ENCODE peak calls at places on chromosomes 1 and 21, in ten cellular contexts. One of them, this sample, is unnamed.
A peak's percentile ranks its signal among the peaks of the same experiment; 100 is the strongest.

GRCh38 chr1:65278344-65279091 is 30.8 kb upstream of the DNAJC6 start:
- DNase-seq in body of pancreas: no peak
- DNase-seq in uterus: no peak
- DNase-seq in heart left ventricle: no peak
- DNase-seq in right lobe of liver: no peak
- DNase-seq in thyroid gland: no peak
- DNase-seq in IMR-90: no peak
- DNase-seq in breast epithelium: no peak
- DNase-seq in stomach: no peak
- DNase-seq in ovary: no peak
- DNase-seq in this sample: no peak

GRCh38 chr1:206814716-206815341 is 42.5 kb upstream of the IL10 start:
- DNase-seq in body of pancreas: no peak
- DNase-seq in uterus: no peak
- DNase-seq in heart left ventricle: no peak
- DNase-seq in right lobe of liver: no peak
- DNase-seq in thyroid gland: peak; percentile 83
- DNase-seq in IMR-90: peak; percentile 79
- DNase-seq in breast epithelium: no peak
- DNase-seq in stomach: no peak
- DNase-seq in ovary: no peak
- DNase-seq in this sample: no peak

GRCh38 chr1:35855016-35855700 is 27.9 kb upstream of the AGO1 start:
- DNase-seq in body of pancreas: no peak
- DNase-seq in uterus: no peak
- DNase-seq in heart left ventricle: no peak
- DNase-seq in right lobe of liver: no peak
- DNase-seq in thyroid gland: no peak
- DNase-seq in IMR-90: no peak
- DNase-seq in breast epithelium: no peak
- DNase-seq in stomach: no peak
- DNase-seq in ovary: no peak
- DNase-seq in this sample: no peak

GRCh38 chr1:113747376-113747775 is 11.9 kb downstream of the PHTF1 start:
- DNase-seq in body of pancreas: no peak
- DNase-seq in uterus: no peak
- DNase-seq in heart left ventricle: no peak
- DNase-seq in right lobe of liver: no peak
- DNase-seq in thyroid gland: no peak
- DNase-seq in IMR-90: peak; percentile 36
- DNase-seq in breast epithelium: no peak
- DNase-seq in stomach: no peak
- DNase-seq in ovary: no peak
- DNase-seq in this sample: no peak

GRCh38 chr21:27157097-27157496 is 190.2 kb upstream of the ADAMTS5 start:
- DNase-seq in body of pancreas: no peak
- DNase-seq in uterus: no peak
- DNase-seq in heart left ventricle: no peak
- DNase-seq in right lobe of liver: no peak
- DNase-seq in thyroid gland: no peak
- DNase-seq in IMR-90: no peak
- DNase-seq in breast epithelium: no peak
- DNase-seq in stomach: no peak
- DNase-seq in ovary: no peak
- DNase-seq in this sample: no peak

GRCh38 chr1:1308756-1309524 is 543 bp downstream of the PUSL1 start:
- DNase-seq in body of pancreas: peak; percentile 60
- DNase-seq in uterus: no peak
- DNase-seq in heart left ventricle: no peak
- DNase-seq in right lobe of liver: no peak
- DNase-seq in thyroid gland: peak; percentile 57
- DNase-seq in IMR-90: no peak
- DNase-seq in breast epithelium: no peak
- DNase-seq in stomach: no peak
- DNase-seq in ovary: no peak
- DNase-seq in this sample: no peak

GRCh38 chr1:96416690-96417444 is 304.7 kb upstream of the PTBP2 start:
- DNase-seq in body of pancreas: no peak
- DNase-seq in uterus: no peak
- DNase-seq in heart left ventricle: no peak
- DNase-seq in right lobe of liver: no peak
- DNase-seq in thyroid gland: no peak
- DNase-seq in IMR-90: peak; percentile 28
- DNase-seq in breast epithelium: no peak
- DNase-seq in stomach: no peak
- DNase-seq in ovary: no peak
- DNase-seq in this sample: no peak

GRCh38 chr1:155911156-155912055 is at the start of gene RIT1:
- DNase-seq in body of pancreas: peak; percentile 90
- DNase-seq in uterus: peak; percentile 84
- DNase-seq in heart left ventricle: peak; percentile 92
- DNase-seq in right lobe of liver: peak; percentile 91
- DNase-seq in thyroid gland: peak; percentile 84
- DNase-seq in IMR-90: peak; percentile 72
- DNase-seq in breast epithelium: peak; percentile 76
- DNase-seq in stomach: peak; percentile 92
- DNase-seq in ovary: peak; percentile 89
- DNase-seq in this sample: peak; percentile 96

GRCh38 chr1:26417111-26417510 is 6.5 kb downstream of the LIN28A start:
- DNase-seq in body of pancreas: peak; percentile 85
- DNase-seq in uterus: peak; percentile 45
- DNase-seq in heart left ventricle: peak; percentile 69
- DNase-seq in right lobe of liver: peak; percentile 81
- DNase-seq in thyroid gland: peak; percentile 77
- DNase-seq in IMR-90: peak; percentile 64
- DNase-seq in breast epithelium: peak; percentile 68
- DNase-seq in stomach: peak; percentile 84
- DNase-seq in ovary: peak; percentile 58
- DNase-seq in this sample: peak; percentile 94

GRCh38 chr1:209756608-209757445 is 974 bp downstream of the TRAF3IP3 start:
- DNase-seq in body of pancreas: no peak
- DNase-seq in uterus: no peak
- DNase-seq in heart left ventricle: peak; percentile 60
- DNase-seq in right lobe of liver: peak; percentile 60
- DNase-seq in thyroid gland: no peak
- DNase-seq in IMR-90: no peak
- DNase-seq in breast epithelium: no peak
- DNase-seq in stomach: peak; percentile 41
- DNase-seq in ovary: no peak
- DNase-seq in this sample: peak; percentile 88

GRCh38 chr1:116329524-116330341 is 43.3 kb upstream of the ATP1A1 start:
- DNase-seq in body of pancreas: no peak
- DNase-seq in uterus: no peak
- DNase-seq in heart left ventricle: no peak
- DNase-seq in right lobe of liver: no peak
- DNase-seq in thyroid gland: peak; percentile 42
- DNase-seq in IMR-90: no peak
- DNase-seq in breast epithelium: peak; percentile 58
- DNase-seq in stomach: no peak
- DNase-seq in ovary: no peak
- DNase-seq in this sample: no peak

GRCh38 chr1:116331523-116331922 is 41.5 kb upstream of the ATP1A1 start:
- DNase-seq in body of pancreas: no peak
- DNase-seq in uterus: no peak
- DNase-seq in heart left ventricle: no peak
- DNase-seq in right lobe of liver: no peak
- DNase-seq in thyroid gland: no peak
- DNase-seq in IMR-90: no peak
- DNase-seq in breast epithelium: no peak
- DNase-seq in stomach: no peak
- DNase-seq in ovary: no peak
- DNase-seq in this sample: no peak

GRCh38 chr1:116330342-116330652 is 42.7 kb upstream of the ATP1A1 start:
- DNase-seq in body of pancreas: peak; percentile 73
- DNase-seq in uterus: no peak
- DNase-seq in heart left ventricle: no peak
- DNase-seq in right lobe of liver: no peak
- DNase-seq in thyroid gland: peak; percentile 91
- DNase-seq in IMR-90: no peak
- DNase-seq in breast epithelium: no peak
- DNase-seq in stomach: peak; percentile 63
- DNase-seq in ovary: no peak
- DNase-seq in this sample: no peak

GRCh38 chr1:116332461-116332860 is 40.6 kb upstream of the ATP1A1 start:
- DNase-seq in body of pancreas: no peak
- DNase-seq in uterus: no peak
- DNase-seq in heart left ventricle: no peak
- DNase-seq in right lobe of liver: no peak
- DNase-seq in thyroid gland: no peak
- DNase-seq in IMR-90: no peak
- DNase-seq in breast epithelium: no peak
- DNase-seq in stomach: no peak
- DNase-seq in ovary: no peak
- DNase-seq in this sample: no peak

DNA sequence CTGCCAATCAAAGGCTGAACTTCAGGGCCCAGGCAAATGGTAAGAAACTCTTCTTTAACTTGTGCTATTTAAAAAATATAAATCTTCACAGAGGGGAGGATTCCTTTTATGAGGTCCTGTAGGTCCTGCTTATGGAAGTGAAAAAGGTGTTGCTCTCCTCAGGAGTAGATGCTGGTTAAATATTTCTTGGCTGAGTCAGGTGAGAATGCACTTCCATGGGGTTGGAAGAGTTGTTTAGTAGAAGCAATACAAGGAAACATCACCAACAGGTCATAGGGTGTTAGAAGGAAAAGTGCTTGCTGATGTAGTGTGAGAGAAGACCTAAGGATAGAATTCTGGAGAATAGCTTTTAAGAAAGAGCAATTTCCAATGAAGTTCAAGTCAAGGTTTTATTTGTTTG is 42.2 kb upstream of the ATP1A1 start:
- DNase-seq in body of pancreas: no peak
- DNase-seq in uterus: no peak
- DNase-seq in heart left ventricle: no peak
- DNase-seq in right lobe of liver: no peak
- DNase-seq in thyroid gland: no peak
- DNase-seq in IMR-90: no peak
- DNase-seq in breast epithelium: no peak
- DNase-seq in stomach: no peak
- DNase-seq in ovary: no peak
- DNase-seq in this sample: no peak
- H3K4me1 ChIP-seq in body of pancreas: peaks cover 79% of the 10 kb centered on the region
- H3K4me1 ChIP-seq in uterus: no peaks in the 10 kb centered on the region
- H3K4me1 ChIP-seq in heart left ventricle: peaks cover 4% of the 10 kb centered on the region
- H3K4me1 ChIP-seq in right lobe of liver: peaks cover 40% of the 10 kb centered on the region
- H3K4me1 ChIP-seq in thyroid gland: peaks cover 72% of the 10 kb centered on the region
- H3K4me1 ChIP-seq in IMR-90: no peaks in the 10 kb centered on the region
- H3K4me1 ChIP-seq in breast epithelium: no peaks in the 10 kb centered on the region
- H3K4me1 ChIP-seq in stomach: peaks cover 6% of the 10 kb centered on the region
- H3K4me1 ChIP-seq in ovary: no peaks in the 10 kb centered on the region
- H3K4me1 ChIP-seq in this sample: no peaks in the 10 kb centered on the region

DNA sequence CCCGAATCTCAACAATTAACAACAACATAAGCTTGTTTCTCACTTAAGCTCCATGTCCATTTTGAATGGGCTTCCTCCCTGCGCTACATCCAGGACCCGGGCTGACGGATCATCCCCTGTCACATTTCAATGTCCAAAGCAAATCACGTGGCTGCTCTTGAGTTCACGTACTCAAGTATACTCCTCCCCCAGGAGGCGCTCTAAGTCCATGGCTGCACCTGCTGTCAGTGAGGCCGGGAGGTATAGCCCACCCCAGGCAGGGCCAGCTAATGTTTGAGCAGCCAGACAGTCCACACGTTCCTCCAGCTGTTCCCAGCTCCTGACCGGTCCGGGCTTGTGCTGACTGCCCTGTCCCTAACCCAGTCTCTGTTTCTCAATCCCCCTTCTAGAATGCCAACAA is 220.8 kb downstream of the SLC35F3 start:
- DNase-seq in body of pancreas: peak; percentile 37
- DNase-seq in uterus: no peak
- DNase-seq in heart left ventricle: no peak
- DNase-seq in right lobe of liver: no peak
- DNase-seq in thyroid gland: peak; percentile 15
- DNase-seq in IMR-90: peak; percentile 44
- DNase-seq in breast epithelium: no peak
- DNase-seq in stomach: no peak
- DNase-seq in ovary: no peak
- DNase-seq in this sample: no peak
- TF ChIP-seq CTCF in body of pancreas: no peak
- TF ChIP-seq CTCF in uterus: no peak
- TF ChIP-seq CTCF in heart left ventricle: peak; percentile 16
- TF ChIP-seq CTCF in right lobe of liver: no peak
- TF ChIP-seq CTCF in thyroid gland: no peak
- TF ChIP-seq CTCF in IMR-90: peak; percentile 48
- TF ChIP-seq CTCF in breast epithelium: no peak
- TF ChIP-seq CTCF in stomach: no peak
- TF ChIP-seq CTCF in ovary: no peak
- TF ChIP-seq CTCF in this sample: no peak

GRCh38 chr1:45510036-45510971 is 10.2 kb downstream of the MMACHC start:
- DNase-seq in body of pancreas: no peak
- DNase-seq in uterus: no peak
- DNase-seq in heart left ventricle: no peak
- DNase-seq in right lobe of liver: no peak
- DNase-seq in thyroid gland: no peak
- DNase-seq in IMR-90: no peak
- DNase-seq in breast epithelium: no peak
- DNase-seq in stomach: no peak
- DNase-seq in ovary: no peak
- DNase-seq in this sample: no peak

GRCh38 chr1:45503462-45504360 is 3.6 kb downstream of the MMACHC start:
- DNase-seq in body of pancreas: no peak
- DNase-seq in uterus: no peak
- DNase-seq in heart left ventricle: no peak
- DNase-seq in right lobe of liver: peak; percentile 65
- DNase-seq in thyroid gland: no peak
- DNase-seq in IMR-90: no peak
- DNase-seq in breast epithelium: no peak
- DNase-seq in stomach: no peak
- DNase-seq in ovary: no peak
- DNase-seq in this sample: no peak

GRCh38 chr1:45507893-45508292 is 7.8 kb downstream of the MMACHC start:
- DNase-seq in body of pancreas: no peak
- DNase-seq in uterus: no peak
- DNase-seq in heart left ventricle: no peak
- DNase-seq in right lobe of liver: no peak
- DNase-seq in thyroid gland: no peak
- DNase-seq in IMR-90: no peak
- DNase-seq in breast epithelium: no peak
- DNase-seq in stomach: no peak
- DNase-seq in ovary: no peak
- DNase-seq in this sample: no peak

GRCh38 chr1:45508295-45509151 is 8.4 kb downstream of the MMACHC start:
- DNase-seq in body of pancreas: no peak
- DNase-seq in uterus: no peak
- DNase-seq in heart left ventricle: peak; percentile 43
- DNase-seq in right lobe of liver: no peak
- DNase-seq in thyroid gland: peak; percentile 16
- DNase-seq in IMR-90: no peak
- DNase-seq in breast epithelium: no peak
- DNase-seq in stomach: no peak
- DNase-seq in ovary: no peak
- DNase-seq in this sample: no peak

GRCh38 chr1:45507195-45507594 is 7.1 kb downstream of the MMACHC start:
- DNase-seq in body of pancreas: no peak
- DNase-seq in uterus: no peak
- DNase-seq in heart left ventricle: no peak
- DNase-seq in right lobe of liver: no peak
- DNase-seq in thyroid gland: no peak
- DNase-seq in IMR-90: no peak
- DNase-seq in breast epithelium: no peak
- DNase-seq in stomach: no peak
- DNase-seq in ovary: no peak
- DNase-seq in this sample: no peak
- TF ChIP-seq POLR2A in body of pancreas: no peak
- TF ChIP-seq POLR2A in uterus: no peak
- TF ChIP-seq POLR2A in heart left ventricle: no peak
- TF ChIP-seq POLR2A in right lobe of liver: no peak
- TF ChIP-seq POLR2A in thyroid gland: no peak
- TF ChIP-seq POLR2A in IMR-90: no peak
- TF ChIP-seq POLR2A in breast epithelium: no peak
- TF ChIP-seq POLR2A in stomach: no peak
- TF ChIP-seq POLR2A in ovary: no peak
- TF ChIP-seq POLR2A in this sample: no peak

GRCh38 chr1:234608720-234609527 is 1.1 kb downstream of the IRF2BP2 start:
- DNase-seq in body of pancreas: peak; percentile 61
- DNase-seq in uterus: peak; percentile 50
- DNase-seq in heart left ventricle: peak; percentile 56
- DNase-seq in right lobe of liver: peak; percentile 65
- DNase-seq in thyroid gland: peak; percentile 47
- DNase-seq in IMR-90: no peak
- DNase-seq in breast epithelium: peak; percentile 67
- DNase-seq in stomach: peak; percentile 64
- DNase-seq in ovary: peak; percentile 60
- DNase-seq in this sample: peak; percentile 95
- H3K4me1 ChIP-seq in body of pancreas: peaks cover 32% of the 10 kb centered on the region
- H3K4me1 ChIP-seq in uterus: peaks cover 6% of the 10 kb centered on the region
- H3K4me1 ChIP-seq in heart left ventricle: peaks cover 30% of the 10 kb centered on the region
- H3K4me1 ChIP-seq in right lobe of liver: peaks cover 30% of the 10 kb centered on the region
- H3K4me1 ChIP-seq in thyroid gland: peaks cover 29% of the 10 kb centered on the region
- H3K4me1 ChIP-seq in IMR-90: peaks cover 10% of the 10 kb centered on the region
- H3K4me1 ChIP-seq in breast epithelium: peaks cover 17% of the 10 kb centered on the region
- H3K4me1 ChIP-seq in stomach: peaks cover 24% of the 10 kb centered on the region
- H3K4me1 ChIP-seq in ovary: peaks cover 16% of the 10 kb centered on the region
- H3K4me1 ChIP-seq in this sample: peaks cover 43% of the 10 kb centered on the region

This sample was measured in spleen.